ENCODE peak calls at places on chromosomes 1 and 21, in five cellular contexts. One of them, this sample, is unnamed.

GRCh38 chr1:94481473-94481933 is 60.1 kb downstream of the F3 start:
- DNase-seq in colonic mucosa: peak; percentile 45
- DNase-seq in transverse colon: peak; percentile 23
- DNase-seq in left lung: no peak
- DNase-seq in hepatic stellate cell: peak; percentile 40
- DNase-seq in this sample: peak; percentile 63

GRCh38 chr1:222095606-222096475 is 354.0 kb upstream of the DUSP10 start:
- DNase-seq in colonic mucosa: peak; percentile 54
- DNase-seq in transverse colon: peak; percentile 35
- DNase-seq in left lung: no peak
- DNase-seq in hepatic stellate cell: no peak
- DNase-seq in this sample: no peak

GRCh38 chr1:242847390-242847993 is 323.0 kb upstream of the PLD5 start:
- DNase-seq in colonic mucosa: no peak
- DNase-seq in transverse colon: no peak
- DNase-seq in left lung: no peak
- DNase-seq in hepatic stellate cell: no peak
- DNase-seq in this sample: no peak

GRCh38 chr1:220908757-220909156 is 29.5 kb downstream of the HLX start:
- DNase-seq in colonic mucosa: no peak
- DNase-seq in transverse colon: no peak
- DNase-seq in left lung: no peak
- DNase-seq in hepatic stellate cell: no peak
- DNase-seq in this sample: no peak

GRCh38 chr1:15431571-15431948 is 6.7 kb upstream of the CTRC start:
- DNase-seq in colonic mucosa: no peak
- DNase-seq in transverse colon: no peak
- DNase-seq in left lung: no peak
- DNase-seq in hepatic stellate cell: no peak
- DNase-seq in this sample: no peak

GRCh38 chr1:11790880-11791715 is 14.7 kb downstream of the MTHFR start:
- DNase-seq in colonic mucosa: peak; percentile 84
- DNase-seq in transverse colon: peak; percentile 85
- DNase-seq in left lung: peak; percentile 86
- DNase-seq in hepatic stellate cell: peak; percentile 98
- DNase-seq in this sample: peak; percentile 82

GRCh38 chr1:59434336-59434735 is 137.4 kb downstream of the FGGY start:
- DNase-seq in colonic mucosa: no peak
- DNase-seq in transverse colon: no peak
- DNase-seq in left lung: no peak
- DNase-seq in hepatic stellate cell: no peak
- DNase-seq in this sample: no peak

GRCh38 chr1:9689971-9690381 is 38.4 kb downstream of the PIK3CD start:
- DNase-seq in colonic mucosa: peak; percentile 39
- DNase-seq in transverse colon: peak; percentile 38
- DNase-seq in left lung: peak; percentile 83
- DNase-seq in hepatic stellate cell: peak; percentile 56
- DNase-seq in this sample: no peak

GRCh38 chr1:53294557-53294956 is 33.3 kb downstream of the LRP8 start:
- DNase-seq in colonic mucosa: no peak
- DNase-seq in transverse colon: no peak
- DNase-seq in left lung: no peak
- DNase-seq in hepatic stellate cell: no peak
- DNase-seq in this sample: peak; percentile 46

GRCh38 chr21:42057861-42058437 is 13.2 kb upstream of the UMODL1 start:
- DNase-seq in colonic mucosa: peak; percentile 31
- DNase-seq in transverse colon: no peak
- DNase-seq in left lung: peak; percentile 39
- DNase-seq in hepatic stellate cell: peak; percentile 34
- DNase-seq in this sample: no peak

GRCh38 chr1:97603776-97604175 is 317.1 kb downstream of the DPYD start:
- DNase-seq in colonic mucosa: no peak
- DNase-seq in transverse colon: no peak
- DNase-seq in left lung: no peak
- DNase-seq in hepatic stellate cell: no peak
- DNase-seq in this sample: no peak

This sample was measured in brain microvascular endothelial cell.